ENCODE peak calls at places on chromosomes 3 and 15, in eight cellular contexts. A is AG09309; J is nephron progenitor cell; Y is fibroblast of mammary gland; B is lower leg skin; X is neural crest cell; C is fibroblast of pulmonary artery; N is CD4-positive, alpha-beta T cell. K is an unnamed sample.

GRCh38 chr3:189490337-189490736 is 140.9 kb upstream of the TP63 start:
- DNase-seq in B (no peak), N (no peak), J (no peak), C (no peak), A (no peak), X (no peak), Y (no peak), K (peak)

GRCh38 chr15:51600114-51600513 is 22.5 kb downstream of the DMXL2 start:
- DNase-seq in X (no peak), J (no peak), A (no peak), B (no peak), C (no peak), N (no peak), Y (peak), K (peak)

GRCh38 chr3:1852950-1853349 is 245.7 kb upstream of the CNTN4 start:
- DNase-seq in X (no peak), N (no peak), A (no peak), C (no peak), Y (no peak), J (no peak), B (no peak), K (no peak)

GRCh38 chr3:17967111-17967510 is 224.7 kb upstream of the TBC1D5 start:
- DNase-seq in A (no peak), Y (no peak), B (no peak), X (no peak), C (no peak), J (no peak), N (no peak), K (no peak)

GRCh38 chr3:184459355-184459754 is 79.5 kb downstream of the CHRD start:
- DNase-seq in Y (peak), B (peak), A (peak), C (peak), X (no peak), N (no peak), J (no peak), K (no peak)

GRCh38 chr15:38554354-38554753 is 10.3 kb downstream of the RASGRP1 start:
- DNase-seq in B (no peak), X (no peak), Y (no peak), C (peak), A (no peak), N (no peak), J (no peak), K (no peak)

GRCh38 chr3:14457999-14458398 is 55.6 kb downstream of the SLC6A6 start:
- DNase-seq in B (no peak), J (peak), Y (no peak), A (no peak), N (no peak), C (no peak), X (no peak), K (no peak)

GRCh38 chr3:97793415-97794019 is 28.3 kb upstream of the CRYBG3 start:
- DNase-seq in B (no peak), X (no peak), A (peak), C (peak), J (no peak), Y (peak), N (no peak), K (peak)

GRCh38 chr3:24258727-24259600 is 235.7 kb downstream of the THRB start:
- DNase-seq in X (no peak), N (no peak), J (no peak), C (no peak), B (no peak), A (no peak), Y (no peak), K (no peak)

GRCh38 chr3:118987466-118987865 is 47.2 kb downstream of the IGSF11 start:
- DNase-seq in B (no peak), N (no peak), J (no peak), C (peak), X (no peak), Y (peak), A (peak), K (peak)

GRCh38 chr3:8887435-8888295 is 75.6 kb downstream of the RAD18 start:
- DNase-seq in Y (no peak), B (no peak), X (no peak), J (no peak), A (no peak), N (no peak), C (no peak), K (no peak)

GRCh38 chr3:25527796-25528195 is 99.7 kb downstream of the RARB start:
- DNase-seq in J (no peak), A (no peak), C (no peak), Y (peak), B (no peak), X (no peak), N (no peak), K (no peak)

GRCh38 chr3:71022552-71023335 is 560.8 kb downstream of the FOXP1 start:
- DNase-seq in N (no peak), C (no peak), J (no peak), X (peak), Y (peak), B (no peak), A (no peak), K (peak)
- TF ChIP-seq CTCF in N (no peak), C (peak), J (no peak), X (peak), Y (peak), B (no peak), A (peak), K (no peak)

GRCh38 chr3:195059471-195060216 is 211.3 kb downstream of the XXYLT1 start:
- DNase-seq in A (no peak), Y (no peak), J (no peak), N (no peak), X (no peak), B (no peak), C (no peak), K (no peak)
- TF ChIP-seq CTCF in A (no peak), Y (no peak), J (no peak), N (no peak), X (no peak), B (no peak), C (no peak), K (no peak)

GRCh38 chr15:67611803-67612369 is 69.4 kb downstream of the MAP2K5 start:
- DNase-seq in J (no peak), X (no peak), C (peak), Y (no peak), B (no peak), A (no peak), N (no peak), K (no peak)

GRCh38 chr15:67607959-67608605 is 65.6 kb downstream of the MAP2K5 start:
- DNase-seq in J (no peak), N (no peak), A (no peak), B (no peak), Y (no peak), X (no peak), C (no peak), K (no peak)

GRCh38 chr15:67618312-67618711 is 75.8 kb downstream of the MAP2K5 start:
- DNase-seq in N (no peak), X (no peak), A (no peak), J (no peak), B (no peak), C (no peak), Y (no peak), K (no peak)

GRCh38 chr15:67613708-67614107 is 71.2 kb downstream of the MAP2K5 start:
- DNase-seq in J (no peak), N (no peak), X (no peak), B (no peak), Y (no peak), A (no peak), C (no peak), K (no peak)
- TF ChIP-seq CTCF in J (peak), N (no peak), X (peak), B (no peak), Y (no peak), A (no peak), C (no peak), K (no peak)

GRCh38 chr3:186930143-186930638 is at the start of gene ST6GAL1:
- DNase-seq in C (peak), B (peak), N (peak), Y (peak), J (peak), X (peak), A (no peak), K (peak)

GRCh38 chr3:186932281-186933181 is 2.2 kb downstream of the ST6GAL1 start:
- DNase-seq in J (no peak), A (no peak), B (no peak), Y (no peak), N (no peak), X (no peak), C (peak), K (peak)

GRCh38 chr3:186931487-186932280 is 1.4 kb downstream of the ST6GAL1 start:
- DNase-seq in X (peak), J (peak), Y (peak), B (peak), C (peak), A (no peak), N (peak), K (peak)

GRCh38 chr3:186929676-186930075 is 650 bp upstream of the ST6GAL1 start:
- DNase-seq in B (no peak), Y (no peak), J (no peak), X (no peak), C (no peak), N (no peak), A (no peak), K (no peak)

GRCh38 chr3:186930639-186931486 is 537 bp downstream of the ST6GAL1 start:
- DNase-seq in B (peak), J (peak), X (peak), Y (peak), A (no peak), C (peak), N (peak), K (peak)
- TF ChIP-seq CTCF in B (no peak), J (no peak), X (peak), Y (no peak), A (no peak), C (peak), N (peak), K (no peak)

DNA sequence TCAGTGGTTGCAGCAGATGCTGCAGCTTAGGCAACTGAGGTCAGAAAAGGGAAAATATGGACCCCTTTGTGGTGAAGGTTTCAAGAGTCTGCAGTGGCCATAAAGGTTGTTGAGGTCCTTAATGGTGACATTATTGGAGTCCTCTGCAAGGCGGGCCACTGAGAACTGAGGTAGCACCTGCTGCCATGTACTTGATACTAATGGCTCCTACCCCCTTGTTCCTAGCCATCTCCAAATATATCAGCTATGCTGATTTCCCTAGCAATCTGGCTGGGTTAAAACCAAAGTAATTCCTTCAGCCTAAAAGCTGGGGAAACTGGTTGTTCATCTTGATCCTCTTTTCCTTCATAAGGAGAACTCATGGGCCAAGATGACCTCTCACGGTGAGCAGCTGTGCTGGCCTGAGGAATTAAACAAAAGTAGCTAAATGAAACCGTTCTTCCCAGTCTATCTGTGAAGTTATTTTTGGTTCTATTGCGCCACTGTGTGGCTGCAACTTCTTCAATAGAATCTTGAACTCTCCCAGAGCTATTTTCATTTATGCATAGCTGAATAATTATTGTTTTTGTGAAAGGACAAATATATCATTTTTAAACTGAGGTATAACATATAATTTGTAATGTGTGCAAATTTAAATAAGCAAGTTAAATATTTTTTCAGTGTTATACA is 76.1 kb upstream of the PLSCR4 start:
- DNase-seq in A (peak), J (no peak), N (no peak), Y (peak), C (peak), X (no peak), B (no peak), K (peak)
- TF ChIP-seq CTCF in A (peak), J (no peak), N (no peak), Y (peak), C (peak), X (peak), B (no peak), K (peak)

GRCh38 chr3:105366302-105367062 is at the start of gene ALCAM:
- DNase-seq in B (peak), X (peak), A (peak), C (peak), J (peak), N (peak), Y (peak), K (peak)
- TF ChIP-seq CTCF in B (no peak), X (peak), A (peak), C (peak), J (no peak), N (no peak), Y (peak), K (peak)

GRCh38 chr3:78741066-78741645 is 1026.6 kb downstream of the ROBO1 start:
- DNase-seq in A (no peak), B (no peak), C (no peak), X (no peak), N (no peak), J (no peak), Y (peak), K (peak)
- TF ChIP-seq CTCF in A (peak), B (no peak), C (peak), X (peak), N (peak), J (peak), Y (peak), K (peak)

DNA sequence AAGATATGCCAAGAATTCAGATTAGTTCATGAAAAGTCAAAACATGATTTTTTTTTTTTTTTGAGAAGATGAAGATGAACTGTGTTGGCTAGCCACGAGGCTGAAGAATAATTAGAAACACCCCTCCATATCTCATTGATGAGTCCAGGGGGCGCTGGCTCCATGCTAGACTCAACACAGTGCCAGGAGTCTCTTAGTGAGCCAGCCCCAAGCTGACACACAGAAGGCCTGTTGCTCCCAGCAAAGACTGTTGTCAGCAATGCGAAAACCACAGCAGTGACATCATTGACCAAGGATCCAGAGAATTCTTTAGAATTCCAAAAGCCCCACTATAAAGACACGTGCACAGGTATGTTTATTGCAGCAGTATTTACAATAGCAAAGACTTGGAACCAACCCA is 185.2 kb downstream of the ANXA2 start:
- DNase-seq in X (no peak), J (no peak), B (no peak), A (no peak), Y (peak), N (no peak), C (no peak), K (peak)
- TF ChIP-seq CTCF in X (no peak), J (no peak), B (no peak), A (no peak), Y (no peak), N (no peak), C (no peak), K (no peak)

GRCh38 chr15:56739964-56740640 is 6.8 kb upstream of the ZNF280D start:
- DNase-seq in X (no peak), Y (peak), A (no peak), N (no peak), C (no peak), J (no peak), B (no peak), K (peak)
- TF ChIP-seq CTCF in X (no peak), Y (peak), A (peak), N (no peak), C (peak), J (no peak), B (no peak), K (peak)

K was measured in MCF 10A.